ENCODE peak calls at places on chromosomes 5 and 9, in four cellular contexts. K is IMR-90, W is HCT116, R is endothelial cell of umbilical vein. H is an unnamed sample.

GRCh38 chr9:78144663-78145377 is 91.1 kb upstream of the CEP78 start:
- DNase-seq in K (no peak), W (no peak), R (peak; percentile 98), H (no peak)

GRCh38 chr9:110810251-110810976 is 141.8 kb downstream of the MUSK start:
- DNase-seq in K (no peak), W (no peak), R (no peak), H (no peak)

GRCh38 chr9:133684461-133685361 is 48.5 kb downstream of the DBH start:
- DNase-seq in K (no peak), W (no peak), R (no peak), H (no peak)

GRCh38 chr9:110615526-110615925 is 36.0 kb upstream of the SVEP1 start:
- DNase-seq in K (peak; percentile 72), W (no peak), R (no peak), H (no peak)

GRCh38 chr9:128882677-128883590 is 1.0 kb downstream of the LRRC8A start:
- DNase-seq in K (no peak), W (no peak), R (peak; percentile 49), H (no peak)

GRCh38 chr9:3758816-3759576 is 233.2 kb upstream of the RFX3 start:
- DNase-seq in K (peak; percentile 37), W (no peak), R (no peak), H (no peak)

GRCh38 chr5:181190711-181191525 is 14.1 kb downstream of the TRIM7 start:
- DNase-seq in K (no peak), W (no peak), R (no peak), H (peak; percentile 56)

GRCh38 chr5:67639311-67639710 is 442.7 kb upstream of the CD180 start:
- DNase-seq in K (no peak), W (no peak), R (no peak), H (no peak)

GRCh38 chr9:5626727-5627634 is 1.9 kb upstream of the RIC1 start:
- DNase-seq in K (peak; percentile 69), W (no peak), R (peak; percentile 79), H (no peak)

GRCh38 chr9:112226091-112226490 is 51.0 kb upstream of the SUSD1 start:
- DNase-seq in K (no peak), W (no peak), R (no peak), H (no peak)

GRCh38 chr9:120393386-120394057 is 186.4 kb downstream of the CDK5RAP2 start:
- DNase-seq in K (peak; percentile 49), W (no peak), R (no peak), H (no peak)

GRCh38 chr5:136276946-136277345 is 84.0 kb upstream of the SMIM32 start:
- DNase-seq in K (no peak), W (no peak), R (no peak), H (no peak)

GRCh38 chr9:136808075-136808780 is 480 bp downstream of the RABL6 start:
- DNase-seq in K (no peak), W (no peak), R (peak; percentile 25), H (peak; percentile 69)

GRCh38 chr5:148474025-148474511 is 90.3 kb downstream of the FBXO38 start:
- DNase-seq in K (peak; percentile 16), W (no peak), R (peak; percentile 88), H (no peak)
- H3K36me3 ChIP-seq in K (no peaks in the 10 kb centered on the region), W (no peaks in the 10 kb centered on the region), R (no peaks in the 10 kb centered on the region), H (no peaks in the 10 kb centered on the region)

DNA sequence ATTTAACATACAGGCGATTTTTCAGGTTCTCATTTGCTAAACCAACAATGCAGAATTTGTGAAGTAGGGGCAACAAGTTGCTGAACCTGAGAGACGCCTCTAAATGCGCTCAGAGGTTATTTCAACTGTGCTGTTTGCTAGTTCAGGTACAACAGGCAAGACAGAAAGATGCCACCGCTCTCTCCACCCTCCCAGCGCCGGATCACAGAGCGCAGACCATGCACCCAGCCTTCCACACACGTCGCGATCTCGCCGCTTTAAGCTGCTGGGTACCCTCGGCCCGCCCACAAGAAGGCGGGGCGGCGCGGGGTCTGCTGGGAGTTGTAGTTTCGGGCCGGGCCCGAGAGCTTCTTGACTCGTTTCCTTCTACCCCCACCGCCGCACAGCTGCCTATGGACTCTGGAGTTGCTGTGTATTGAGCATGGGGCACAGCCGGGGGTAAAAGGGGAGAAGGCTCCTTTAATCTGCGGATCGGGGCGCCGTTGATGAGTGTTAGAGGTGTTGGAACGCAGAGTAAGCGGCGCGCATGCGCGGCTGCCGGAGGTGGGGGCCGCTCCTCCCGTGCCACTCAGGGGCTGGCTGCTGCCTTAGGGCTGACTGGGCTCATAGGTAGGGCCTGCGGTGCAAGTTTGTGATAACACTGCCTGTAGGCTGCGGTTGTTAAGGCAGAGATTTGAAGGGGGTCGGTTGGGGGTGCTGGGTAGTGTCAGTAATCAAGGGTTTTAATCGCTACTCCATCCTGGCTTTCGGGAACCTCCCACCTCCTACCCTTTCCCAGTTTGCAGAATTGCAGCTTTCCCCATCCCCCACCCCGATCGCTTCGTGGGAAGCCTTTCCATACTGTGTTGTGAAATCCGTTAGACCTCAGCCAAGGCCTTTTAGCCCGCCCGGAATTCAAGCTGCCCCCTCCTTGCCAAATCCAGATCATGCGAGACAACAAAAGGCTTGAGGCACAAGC is 40.3 kb upstream of the ABCA1 start:
- DNase-seq in K (peak; percentile 90), W (peak; percentile 54), R (peak; percentile 86), H (peak; percentile 95)
- TF ChIP-seq POLR2A in K (no peak), W (peak; percentile 81), R (no peak), H (no peak)

DNA sequence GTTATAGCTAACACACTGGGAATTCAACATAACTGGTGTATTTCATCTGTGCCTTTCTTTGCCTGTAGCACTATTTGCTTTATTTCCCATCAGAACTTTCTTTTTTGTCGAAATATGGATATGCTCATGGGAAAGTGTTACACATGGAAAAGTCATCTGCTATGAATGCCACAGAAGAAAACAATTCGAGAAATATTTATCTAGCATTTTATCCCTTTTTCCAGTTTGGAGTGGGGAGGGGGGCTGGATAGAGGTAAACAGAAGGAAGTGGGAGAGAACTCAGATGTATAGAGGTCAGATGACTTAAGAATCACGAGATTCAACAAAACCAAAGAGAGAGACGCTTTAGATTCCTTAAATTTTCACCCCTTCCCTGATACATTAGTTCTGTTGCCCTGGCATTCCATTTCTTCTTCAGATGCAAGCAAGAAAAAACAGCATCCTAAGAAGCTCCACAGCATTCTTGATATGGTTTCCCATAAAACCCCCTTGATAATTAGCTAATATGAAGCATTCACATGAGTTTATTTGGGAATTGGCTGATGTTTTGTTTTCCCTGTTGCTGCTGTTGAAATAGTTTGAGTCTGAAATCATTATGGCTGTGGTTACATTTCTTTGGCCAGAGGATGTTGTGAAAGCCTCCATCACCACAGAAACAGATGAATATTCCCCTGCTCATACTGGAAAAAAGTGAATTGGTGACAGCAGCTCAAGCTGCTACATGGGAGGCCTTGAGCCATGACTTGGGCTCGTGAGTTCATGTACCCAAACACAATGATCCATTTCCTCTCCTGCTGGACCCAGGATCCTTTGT is 335.8 kb upstream of the DAB2 start:
- DNase-seq in K (peak; percentile 94), W (no peak), R (peak; percentile 12), H (no peak)
- H3K4me3 ChIP-seq in K (no peak overlapping the region), W (no peak overlapping the region), R (no peak overlapping the region), H (no peak overlapping the region)

GRCh38 chr5:55254802-55255201 is 21.4 kb upstream of the CCNO start:
- DNase-seq in K (no peak), W (no peak), R (no peak), H (no peak)
- H3K36me3 ChIP-seq in K (peaks cover 20% of the 10 kb centered on the region), W (peaks cover 9% of the 10 kb centered on the region), R (peaks cover 8% of the 10 kb centered on the region), H (no peaks in the 10 kb centered on the region)

GRCh38 chr5:98774192-98775046 is 956 bp downstream of the RGMB start:
- DNase-seq in K (peak; percentile 74), W (no peak), R (peak; percentile 78), H (peak; percentile 65)
- TF ChIP-seq POLR2A in K (peak; percentile 26), W (no peak), R (peak; percentile 8), H (no peak)

DNA sequence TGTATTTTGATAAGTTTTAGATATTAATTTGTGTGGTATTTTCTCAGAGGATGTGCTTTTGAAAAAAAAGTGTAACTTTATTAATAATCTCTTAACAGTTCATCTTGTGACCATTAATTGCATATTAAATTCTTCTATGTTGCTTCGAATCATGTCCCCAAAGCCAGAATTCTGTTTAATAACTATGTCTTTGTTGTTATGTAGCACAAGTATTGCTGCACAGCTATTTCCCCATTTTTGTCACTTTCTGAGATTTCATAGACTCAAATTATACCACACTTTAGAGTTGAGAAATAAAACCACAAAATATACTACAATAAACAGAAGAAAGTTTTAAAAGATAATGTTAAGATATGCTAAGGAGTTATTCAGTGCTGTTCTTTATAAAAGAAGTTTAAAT is 2.8 kb downstream of the MEF2C start:
- DNase-seq in K (no peak), W (no peak), R (no peak), H (no peak)
- H3K4me3 ChIP-seq in K (no peak overlapping the region), W (no peak overlapping the region), R (peak overlapping the region; percentile 100), H (peak overlapping the region; percentile 24)

GRCh38 chr9:36900136-36900855 is 133.8 kb downstream of the PAX5 start:
- DNase-seq in K (no peak), W (no peak), R (no peak), H (no peak)

GRCh38 chr9:36900856-36901220 is 133.2 kb downstream of the PAX5 start:
- DNase-seq in K (no peak), W (no peak), R (no peak), H (no peak)

GRCh38 chr9:36902063-36902735 is 131.9 kb downstream of the PAX5 start:
- DNase-seq in K (no peak), W (no peak), R (no peak), H (no peak)

GRCh38 chr9:36902861-36903524 is 131.1 kb downstream of the PAX5 start:
- DNase-seq in K (no peak), W (no peak), R (no peak), H (no peak)

DNA sequence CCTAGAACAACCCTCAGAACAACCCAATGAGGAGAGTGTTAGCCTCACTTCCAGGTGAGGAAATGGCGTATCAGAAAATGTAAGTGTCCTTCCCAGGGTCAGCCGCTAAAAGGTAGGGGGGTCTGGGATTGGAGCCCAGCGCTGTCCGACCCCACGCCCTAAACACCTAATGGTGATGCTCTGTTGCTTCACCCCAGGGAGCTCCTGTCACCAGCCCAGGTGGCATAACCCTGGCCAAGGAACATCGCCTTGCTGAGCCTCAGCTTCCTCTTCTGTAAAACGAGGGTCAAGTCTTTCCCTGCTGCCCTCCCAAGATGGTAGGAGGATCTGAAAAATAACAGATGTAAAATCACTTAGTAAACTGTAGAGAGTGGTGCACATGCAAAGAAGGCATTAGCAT is 132.5 kb downstream of the PAX5 start:
- DNase-seq in K (no peak), W (no peak), R (no peak), H (no peak)
- H3K36me3 ChIP-seq in K (no peaks in the 10 kb centered on the region), W (no peaks in the 10 kb centered on the region), R (no peaks in the 10 kb centered on the region), H (no peaks in the 10 kb centered on the region)

GRCh38 chr5:172770675-172771438 is at the start of gene DUSP1:
- DNase-seq in K (peak; percentile 98), W (peak; percentile 89), R (peak; percentile 98), H (peak; percentile 100)
- TF ChIP-seq POLR2A in K (no peak), W (peak; percentile 97), R (peak; percentile 99), H (peak; percentile 100)

GRCh38 chr5:154191467-154192261 is 1.1 kb downstream of the GALNT10 start:
- DNase-seq in K (peak; percentile 59), W (no peak), R (peak; percentile 43), H (no peak)
- H3K4me3 ChIP-seq in K (peak overlapping the region; percentile 80), W (peak overlapping the region; percentile 88), R (peak overlapping the region; percentile 43), H (peak overlapping the region; percentile 70)